ENCODE peak calls at places on chromosomes 4 and X, in seven cellular contexts. One of them, this sample, is unnamed.

GRCh38 chrX:30060718-30061117 is 154.6 kb upstream of the MAGEB2 start:
- DNase-seq in brain microvascular endothelial cell: peak; percentile 8
- DNase-seq in upper lobe of right lung: no peak
- DNase-seq in neural progenitor cell: peak; percentile 37
- DNase-seq in BE2C: no peak
- DNase-seq in heart left ventricle: no peak
- DNase-seq in H1: no peak
- DNase-seq in this sample: peak; percentile 1

GRCh38 chrX:71095971-71096701 is 485 bp downstream of the FOXO4 start:
- DNase-seq in brain microvascular endothelial cell: no peak
- DNase-seq in BE2C: no peak
- DNase-seq in upper lobe of right lung: no peak
- DNase-seq in H1: no peak
- DNase-seq in neural progenitor cell: peak; percentile 58
- DNase-seq in heart left ventricle: no peak
- DNase-seq in this sample: no peak

GRCh38 chr4:173752610-173753009 is 222.6 kb upstream of the HAND2 start:
- DNase-seq in heart left ventricle: no peak
- DNase-seq in H1: peak; percentile 89
- DNase-seq in neural progenitor cell: peak; percentile 73
- DNase-seq in BE2C: peak; percentile 77
- DNase-seq in upper lobe of right lung: no peak
- DNase-seq in brain microvascular endothelial cell: no peak
- DNase-seq in this sample: no peak

GRCh38 chrX:149818652-149819051 is 36.9 kb downstream of the MAGEA9 start:
- DNase-seq in upper lobe of right lung: no peak
- DNase-seq in BE2C: no peak
- DNase-seq in H1: no peak
- DNase-seq in heart left ventricle: no peak
- DNase-seq in brain microvascular endothelial cell: no peak
- DNase-seq in neural progenitor cell: no peak
- DNase-seq in this sample: no peak

GRCh38 chrX:101191217-101191750 is 28.3 kb upstream of the DRP2 start:
- DNase-seq in neural progenitor cell: peak; percentile 77
- DNase-seq in BE2C: no peak
- DNase-seq in brain microvascular endothelial cell: no peak
- DNase-seq in upper lobe of right lung: peak; percentile 44
- DNase-seq in H1: peak; percentile 64
- DNase-seq in heart left ventricle: no peak
- DNase-seq in this sample: no peak

GRCh38 chrX:106696502-106696901 is 30.0 kb upstream of the RNF128 start:
- DNase-seq in neural progenitor cell: no peak
- DNase-seq in H1: no peak
- DNase-seq in brain microvascular endothelial cell: no peak
- DNase-seq in upper lobe of right lung: no peak
- DNase-seq in heart left ventricle: no peak
- DNase-seq in BE2C: no peak
- DNase-seq in this sample: no peak

GRCh38 chr4:83019794-83020497 is 9.3 kb upstream of the LIN54 start:
- DNase-seq in BE2C: no peak
- DNase-seq in brain microvascular endothelial cell: no peak
- DNase-seq in neural progenitor cell: no peak
- DNase-seq in upper lobe of right lung: no peak
- DNase-seq in H1: no peak
- DNase-seq in heart left ventricle: no peak
- DNase-seq in this sample: no peak

GRCh38 chr4:180330521-180330920 is 1912.7 kb upstream of the TENM3 start:
- DNase-seq in neural progenitor cell: no peak
- DNase-seq in H1: no peak
- DNase-seq in brain microvascular endothelial cell: no peak
- DNase-seq in BE2C: no peak
- DNase-seq in upper lobe of right lung: no peak
- DNase-seq in heart left ventricle: no peak
- DNase-seq in this sample: no peak

GRCh38 chr4:118758293-118758692 is 73.1 kb downstream of the METTL14 start:
- DNase-seq in H1: no peak
- DNase-seq in brain microvascular endothelial cell: no peak
- DNase-seq in neural progenitor cell: no peak
- DNase-seq in BE2C: no peak
- DNase-seq in heart left ventricle: no peak
- DNase-seq in upper lobe of right lung: no peak
- DNase-seq in this sample: peak; percentile 43

GRCh38 chr4:105930696-105931095 is 35.4 kb downstream of the NPNT start:
- DNase-seq in brain microvascular endothelial cell: no peak
- DNase-seq in heart left ventricle: no peak
- DNase-seq in neural progenitor cell: no peak
- DNase-seq in upper lobe of right lung: no peak
- DNase-seq in BE2C: no peak
- DNase-seq in H1: no peak
- DNase-seq in this sample: no peak

GRCh38 chrX:96703379-96703778 is 18.7 kb downstream of the DIAPH2 start:
- DNase-seq in neural progenitor cell: no peak
- DNase-seq in upper lobe of right lung: no peak
- DNase-seq in heart left ventricle: no peak
- DNase-seq in brain microvascular endothelial cell: no peak
- DNase-seq in BE2C: no peak
- DNase-seq in H1: no peak
- DNase-seq in this sample: no peak

GRCh38 chr4:53640576-53641459 is 49.5 kb upstream of the LNX1 start:
- DNase-seq in neural progenitor cell: peak; percentile 49
- DNase-seq in upper lobe of right lung: peak; percentile 66
- DNase-seq in H1: no peak
- DNase-seq in heart left ventricle: no peak
- DNase-seq in brain microvascular endothelial cell: no peak
- DNase-seq in BE2C: no peak
- DNase-seq in this sample: no peak

GRCh38 chr4:64581422-64581821 is 172.2 kb upstream of the TECRL start:
- DNase-seq in brain microvascular endothelial cell: peak; percentile 33
- DNase-seq in heart left ventricle: no peak
- DNase-seq in BE2C: no peak
- DNase-seq in H1: no peak
- DNase-seq in upper lobe of right lung: no peak
- DNase-seq in neural progenitor cell: no peak
- DNase-seq in this sample: peak; percentile 68

GRCh38 chr4:171025776-171026175 is 787.4 kb upstream of the GALNTL6 start:
- DNase-seq in heart left ventricle: no peak
- DNase-seq in upper lobe of right lung: no peak
- DNase-seq in brain microvascular endothelial cell: no peak
- DNase-seq in neural progenitor cell: no peak
- DNase-seq in BE2C: no peak
- DNase-seq in H1: no peak
- DNase-seq in this sample: no peak

GRCh38 chr4:67573193-67573592 is 14.7 kb downstream of the STAP1 start:
- DNase-seq in H1: no peak
- DNase-seq in upper lobe of right lung: no peak
- DNase-seq in BE2C: no peak
- DNase-seq in heart left ventricle: no peak
- DNase-seq in neural progenitor cell: no peak
- DNase-seq in brain microvascular endothelial cell: no peak
- DNase-seq in this sample: no peak
- H3K4me3 ChIP-seq in H1: no peak overlapping the region
- H3K4me3 ChIP-seq in upper lobe of right lung: no peak overlapping the region
- H3K4me3 ChIP-seq in BE2C: no peak overlapping the region
- H3K4me3 ChIP-seq in heart left ventricle: no peak overlapping the region
- H3K4me3 ChIP-seq in neural progenitor cell: no peak overlapping the region
- H3K4me3 ChIP-seq in brain microvascular endothelial cell: no peak overlapping the region
- H3K4me3 ChIP-seq in this sample: no peak overlapping the region

GRCh38 chrX:21975827-21976226 is 35.3 kb downstream of the SMS start:
- DNase-seq in brain microvascular endothelial cell: peak; percentile 47
- DNase-seq in H1: no peak
- DNase-seq in upper lobe of right lung: no peak
- DNase-seq in BE2C: no peak
- DNase-seq in heart left ventricle: no peak
- DNase-seq in neural progenitor cell: no peak
- DNase-seq in this sample: peak; percentile 68
- TF ChIP-seq CTCF in brain microvascular endothelial cell: peak; percentile 25
- TF ChIP-seq CTCF in H1: no peak
- TF ChIP-seq CTCF in upper lobe of right lung: peak; percentile 19
- TF ChIP-seq CTCF in BE2C: peak; percentile 39
- TF ChIP-seq CTCF in heart left ventricle: peak; percentile 23
- TF ChIP-seq CTCF in neural progenitor cell: peak; percentile 36
- TF ChIP-seq CTCF in this sample: peak; percentile 34

GRCh38 chr4:166121897-166122296 is 248.9 kb downstream of the TLL1 start:
- DNase-seq in neural progenitor cell: no peak
- DNase-seq in H1: no peak
- DNase-seq in BE2C: no peak
- DNase-seq in upper lobe of right lung: no peak
- DNase-seq in heart left ventricle: no peak
- DNase-seq in brain microvascular endothelial cell: no peak
- DNase-seq in this sample: no peak
- H3K4me3 ChIP-seq in neural progenitor cell: no peak overlapping the region
- H3K4me3 ChIP-seq in H1: no peak overlapping the region
- H3K4me3 ChIP-seq in BE2C: no peak overlapping the region
- H3K4me3 ChIP-seq in upper lobe of right lung: no peak overlapping the region
- H3K4me3 ChIP-seq in heart left ventricle: no peak overlapping the region
- H3K4me3 ChIP-seq in brain microvascular endothelial cell: no peak overlapping the region
- H3K4me3 ChIP-seq in this sample: no peak overlapping the region

GRCh38 chr4:98828801-98829200 is 100.1 kb downstream of the EIF4E start:
- DNase-seq in neural progenitor cell: peak; percentile 45
- DNase-seq in H1: peak; percentile 51
- DNase-seq in brain microvascular endothelial cell: no peak
- DNase-seq in heart left ventricle: no peak
- DNase-seq in BE2C: peak; percentile 4
- DNase-seq in upper lobe of right lung: no peak
- DNase-seq in this sample: peak; percentile 12
- TF ChIP-seq CTCF in neural progenitor cell: peak; percentile 49
- TF ChIP-seq CTCF in H1: peak; percentile 45
- TF ChIP-seq CTCF in brain microvascular endothelial cell: peak; percentile 55
- TF ChIP-seq CTCF in heart left ventricle: no peak
- TF ChIP-seq CTCF in BE2C: no peak
- TF ChIP-seq CTCF in upper lobe of right lung: no peak
- TF ChIP-seq CTCF in this sample: peak; percentile 32

GRCh38 chr4:16897351-16897750 is 1.1 kb downstream of the LDB2 start:
- DNase-seq in brain microvascular endothelial cell: no peak
- DNase-seq in heart left ventricle: no peak
- DNase-seq in upper lobe of right lung: no peak
- DNase-seq in neural progenitor cell: peak; percentile 21
- DNase-seq in H1: no peak
- DNase-seq in BE2C: no peak
- DNase-seq in this sample: peak; percentile 36

GRCh38 chr4:16900325-16900724 is 1.9 kb upstream of the LDB2 start:
- DNase-seq in heart left ventricle: no peak
- DNase-seq in upper lobe of right lung: no peak
- DNase-seq in BE2C: no peak
- DNase-seq in brain microvascular endothelial cell: no peak
- DNase-seq in H1: no peak
- DNase-seq in neural progenitor cell: no peak
- DNase-seq in this sample: no peak

GRCh38 chr4:16897991-16898827 is at the start of gene LDB2:
- DNase-seq in H1: peak; percentile 64
- DNase-seq in neural progenitor cell: peak; percentile 84
- DNase-seq in brain microvascular endothelial cell: peak; percentile 72
- DNase-seq in heart left ventricle: peak; percentile 78
- DNase-seq in BE2C: peak; percentile 78
- DNase-seq in upper lobe of right lung: peak; percentile 68
- DNase-seq in this sample: peak; percentile 85

GRCh38 chr4:16894406-16894805 is 4.0 kb downstream of the LDB2 start:
- DNase-seq in brain microvascular endothelial cell: no peak
- DNase-seq in upper lobe of right lung: no peak
- DNase-seq in neural progenitor cell: no peak
- DNase-seq in BE2C: no peak
- DNase-seq in heart left ventricle: no peak
- DNase-seq in H1: no peak
- DNase-seq in this sample: no peak

DNA sequence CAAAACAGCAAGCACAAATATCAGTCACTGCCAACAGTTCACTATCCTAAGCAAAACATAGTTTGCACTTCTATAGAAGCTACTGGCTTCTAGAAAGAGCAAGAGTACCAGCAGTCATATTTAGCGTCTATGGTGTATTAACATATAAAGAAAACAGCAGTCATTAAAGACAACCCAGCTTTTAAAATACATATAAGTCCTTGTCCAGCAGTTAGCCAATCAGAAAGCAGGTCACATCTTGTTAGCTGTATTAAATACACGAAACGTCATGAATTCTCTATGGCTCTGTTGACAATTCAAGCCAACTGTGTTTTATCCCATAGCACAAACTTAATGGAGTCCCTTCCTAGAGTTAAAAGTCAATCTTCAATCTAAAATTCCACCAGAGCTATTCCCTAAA is 1.6 kb downstream of the LDB2 start:
- DNase-seq in BE2C: no peak
- DNase-seq in heart left ventricle: no peak
- DNase-seq in neural progenitor cell: no peak
- DNase-seq in brain microvascular endothelial cell: peak; percentile 37
- DNase-seq in H1: no peak
- DNase-seq in upper lobe of right lung: no peak
- DNase-seq in this sample: peak; percentile 54
- H3K4me3 ChIP-seq in BE2C: peak overlapping the region; percentile 95
- H3K4me3 ChIP-seq in heart left ventricle: peak overlapping the region; percentile 77
- H3K4me3 ChIP-seq in neural progenitor cell: peak overlapping the region; percentile 48
- H3K4me3 ChIP-seq in brain microvascular endothelial cell: peak overlapping the region; percentile 31
- H3K4me3 ChIP-seq in H1: peak overlapping the region; percentile 60
- H3K4me3 ChIP-seq in upper lobe of right lung: peak overlapping the region; percentile 49
- H3K4me3 ChIP-seq in this sample: peak overlapping the region; percentile 43